ENCODE peak calls at places on chromosomes 12 and 14, in four cellular contexts. One of them, this sample, is unnamed.

GRCh38 chr14:32013083-32013482 is 64.0 kb upstream of the ARHGAP5 start:
- DNase-seq in Calu3: no peak
- DNase-seq in mucosa of gallbladder: no peak
- DNase-seq in upper lobe of right lung: no peak
- DNase-seq in this sample: no peak

GRCh38 chr14:59189281-59189821 is 884 bp downstream of the DAAM1 start:
- DNase-seq in Calu3: peak; percentile 30
- DNase-seq in upper lobe of right lung: peak; percentile 73
- DNase-seq in mucosa of gallbladder: no peak
- DNase-seq in this sample: peak; percentile 6

GRCh38 chr12:57842342-57843294 is 3.9 kb downstream of the CTDSP2 start:
- DNase-seq in Calu3: no peak
- DNase-seq in mucosa of gallbladder: no peak
- DNase-seq in upper lobe of right lung: no peak
- DNase-seq in this sample: no peak

GRCh38 chr14:34029921-34030334 is 79.1 kb upstream of the EGLN3 start:
- DNase-seq in Calu3: no peak
- DNase-seq in mucosa of gallbladder: peak; percentile 41
- DNase-seq in upper lobe of right lung: no peak
- DNase-seq in this sample: no peak

GRCh38 chr14:74552623-74553022 is 59.1 kb downstream of the ISCA2 start:
- DNase-seq in mucosa of gallbladder: peak; percentile 54
- DNase-seq in Calu3: no peak
- DNase-seq in upper lobe of right lung: peak; percentile 80
- DNase-seq in this sample: no peak

GRCh38 chr12:57096099-57096572 is 7.2 kb downstream of the NAB2 start:
- DNase-seq in Calu3: no peak
- DNase-seq in mucosa of gallbladder: no peak
- DNase-seq in upper lobe of right lung: no peak
- DNase-seq in this sample: no peak

GRCh38 chr14:95033851-95034622 is 123.3 kb downstream of the DICER1 start:
- DNase-seq in Calu3: no peak
- DNase-seq in upper lobe of right lung: peak; percentile 44
- DNase-seq in mucosa of gallbladder: no peak
- DNase-seq in this sample: no peak

GRCh38 chr12:132429122-132429931 is 60.6 kb upstream of the FBRSL1 start:
- DNase-seq in upper lobe of right lung: no peak
- DNase-seq in Calu3: no peak
- DNase-seq in mucosa of gallbladder: peak; percentile 24
- DNase-seq in this sample: peak; percentile 65

GRCh38 chr14:95557832-95558231 is 23.0 kb downstream of the GLRX5 start:
- DNase-seq in upper lobe of right lung: no peak
- DNase-seq in Calu3: no peak
- DNase-seq in mucosa of gallbladder: no peak
- DNase-seq in this sample: no peak

GRCh38 chr12:101027200-101027599 is 182.8 kb downstream of the SLC5A8 start:
- DNase-seq in Calu3: no peak
- DNase-seq in upper lobe of right lung: no peak
- DNase-seq in mucosa of gallbladder: no peak
- DNase-seq in this sample: no peak

GRCh38 chr12:5473076-5473475 is 41.2 kb downstream of the NTF3 start:
- DNase-seq in upper lobe of right lung: no peak
- DNase-seq in mucosa of gallbladder: no peak
- DNase-seq in Calu3: no peak
- DNase-seq in this sample: no peak

GRCh38 chr14:32200368-32201195 is 1.3 kb upstream of the RNU6-7 start:
- DNase-seq in Calu3: no peak
- DNase-seq in upper lobe of right lung: no peak
- DNase-seq in mucosa of gallbladder: no peak
- DNase-seq in this sample: no peak

GRCh38 chr14:50830044-50830931 is 674 bp downstream of the NIN start:
- DNase-seq in Calu3: peak; percentile 34
- DNase-seq in mucosa of gallbladder: peak; percentile 33
- DNase-seq in upper lobe of right lung: peak; percentile 80
- DNase-seq in this sample: peak; percentile 61

GRCh38 chr12:48936379-48936979 is 11.2 kb upstream of the FKBP11 start:
- DNase-seq in upper lobe of right lung: peak; percentile 79
- DNase-seq in Calu3: peak; percentile 74
- DNase-seq in mucosa of gallbladder: peak; percentile 73
- DNase-seq in this sample: peak; percentile 41

GRCh38 chr14:35883677-35884293 is 57.6 kb downstream of the BRMS1L start:
- DNase-seq in upper lobe of right lung: no peak
- DNase-seq in Calu3: peak; percentile 37
- DNase-seq in mucosa of gallbladder: peak; percentile 17
- DNase-seq in this sample: peak; percentile 31

GRCh38 chr12:4034926-4035325 is 161.7 kb upstream of the PARP11 start:
- DNase-seq in mucosa of gallbladder: no peak
- DNase-seq in upper lobe of right lung: no peak
- DNase-seq in Calu3: no peak
- DNase-seq in this sample: no peak

GRCh38 chr12:91620949-91621348 is 438.3 kb upstream of the DCN start:
- DNase-seq in mucosa of gallbladder: no peak
- DNase-seq in Calu3: no peak
- DNase-seq in upper lobe of right lung: no peak
- DNase-seq in this sample: no peak

GRCh38 chr12:52307836-52308806 is 13.1 kb downstream of the KRT83 start:
- DNase-seq in upper lobe of right lung: peak; percentile 86
- DNase-seq in Calu3: peak; percentile 75
- DNase-seq in mucosa of gallbladder: peak; percentile 46
- DNase-seq in this sample: peak; percentile 79

GRCh38 chr12:63007726-63008125 is 72.8 kb upstream of the PPM1H start:
- DNase-seq in Calu3: no peak
- DNase-seq in mucosa of gallbladder: no peak
- DNase-seq in upper lobe of right lung: no peak
- DNase-seq in this sample: no peak

GRCh38 chr12:131250028-131250950 is 296.6 kb downstream of the ADGRD1 start:
- DNase-seq in Calu3: no peak
- DNase-seq in mucosa of gallbladder: peak; percentile 26
- DNase-seq in upper lobe of right lung: no peak
- DNase-seq in this sample: no peak

GRCh38 chr12:34595749-34596733 is 573.7 kb downstream of the ALG10 start:
- DNase-seq in mucosa of gallbladder: no peak
- DNase-seq in Calu3: no peak
- DNase-seq in upper lobe of right lung: peak; percentile 49
- DNase-seq in this sample: no peak

GRCh38 chr14:103121846-103122577 is 1.2 kb upstream of the TNFAIP2 start:
- DNase-seq in Calu3: peak; percentile 92
- DNase-seq in upper lobe of right lung: peak; percentile 89
- DNase-seq in mucosa of gallbladder: peak; percentile 87
- DNase-seq in this sample: peak; percentile 89

GRCh38 chr14:98957211-98958047 is 314.6 kb downstream of the BCL11B start:
- DNase-seq in mucosa of gallbladder: peak; percentile 60
- DNase-seq in upper lobe of right lung: no peak
- DNase-seq in Calu3: peak; percentile 16
- DNase-seq in this sample: peak; percentile 47

GRCh38 chr14:98944989-98945388 is 327.0 kb downstream of the BCL11B start:
- DNase-seq in Calu3: no peak
- DNase-seq in upper lobe of right lung: no peak
- DNase-seq in mucosa of gallbladder: no peak
- DNase-seq in this sample: no peak